ENCODE peak calls at places on chromosomes 7 and 10, in six cellular contexts. H is GM10248; L is K562; W is left ventricle myocardium inferior; R is GM23248; M is activated naive CD8-positive, alpha-beta T cell treated with anti-CD3 and anti-CD28 coated beads for 36 hours. B is an unnamed sample.
A peak's percentile ranks its signal among the peaks of the same experiment; 100 is the strongest.

GRCh38 chr7:5477723-5478531 is 54.3 kb upstream of the TNRC18 start:
- DNase-seq in H (peak; percentile 72), L (no peak), W (no peak), R (peak; percentile 55), M (no peak), B (peak; percentile 69)

GRCh38 chr10:3828404-3829192 is 43.6 kb upstream of the KLF6 start:
- DNase-seq in H (peak; percentile 66), L (peak; percentile 50), W (no peak), R (peak; percentile 84), M (no peak), B (no peak)

GRCh38 chr10:30736685-30737232 is 107.2 kb upstream of the LYZL2 start:
- DNase-seq in H (peak; percentile 41), L (no peak), W (no peak), R (peak; percentile 99), M (peak; percentile 20), B (peak; percentile 28)

GRCh38 chr7:129212126-129212525 is 12.7 kb upstream of the AHCYL2 start:
- DNase-seq in H (no peak), L (no peak), W (no peak), R (no peak), M (no peak), B (no peak)

GRCh38 chr7:142776206-142776844 is 5.6 kb downstream of the PRSS2 start:
- DNase-seq in H (no peak), L (no peak), W (no peak), R (peak; percentile 54), M (no peak), B (no peak)

GRCh38 chr10:44022203-44022602 is 362.7 kb downstream of the CXCL12 start:
- DNase-seq in H (no peak), L (no peak), W (no peak), R (no peak), M (no peak), B (no peak)

GRCh38 chr10:124588736-124589451 is 127.3 kb downstream of the LHPP start:
- DNase-seq in H (no peak), L (peak; percentile 80), W (peak; percentile 56), R (peak; percentile 9), M (no peak), B (peak; percentile 64)

GRCh38 chr7:40463449-40463848 is 328.6 kb downstream of the SUGCT start:
- DNase-seq in H (no peak), L (no peak), W (no peak), R (no peak), M (no peak), B (no peak)

B was measured in frontal cortex.